ENCODE peak calls at places on chromosomes 16 and 17, in seven cellular contexts. B is lower leg skin, D is AG10803, Z is thoracic aorta, M is PC-3, N is fibroblast of mammary gland, U is heart left ventricle. Q is an unnamed sample.
A peak's percentile ranks its signal among the peaks of the same experiment; 100 is the strongest.

GRCh38 chr17:56834380-56835258 is 668 bp downstream of the DGKE start:
- DNase-seq in B (peak; percentile 91), D (peak; percentile 5), Z (no peak), M (peak; percentile 70), N (no peak), U (peak; percentile 58), Q (peak; percentile 11)

GRCh38 chr16:81607006-81607405 is 162.4 kb downstream of the CMIP start:
- DNase-seq in B (peak; percentile 84), D (no peak), Z (no peak), M (no peak), N (no peak), U (no peak), Q (no peak)

GRCh38 chr17:73293480-73293911 is 18.3 kb downstream of the CDC42EP4 start:
- DNase-seq in B (peak; percentile 93), D (peak; percentile 86), Z (peak; percentile 65), M (peak; percentile 97), N (peak; percentile 91), U (peak; percentile 67), Q (peak; percentile 88)

GRCh38 chr17:27572665-27573064 is 58.3 kb upstream of the LGALS9 start:
- DNase-seq in B (no peak), D (peak; percentile 29), Z (no peak), M (no peak), N (no peak), U (no peak), Q (no peak)

GRCh38 chr17:74746376-74746775 is 2.1 kb upstream of the NHERF1 start:
- DNase-seq in B (no peak), D (no peak), Z (no peak), M (no peak), N (no peak), U (no peak), Q (no peak)

GRCh38 chr17:588519-588918 is 126.1 kb downstream of the VPS53 start:
- DNase-seq in B (peak; percentile 8), D (no peak), Z (no peak), M (no peak), N (no peak), U (no peak), Q (no peak)

GRCh38 chr17:57672205-57672632 is 72.9 kb downstream of the CCDC182 start:
- DNase-seq in B (peak; percentile 54), D (peak; percentile 86), Z (no peak), M (no peak), N (peak; percentile 66), U (peak; percentile 9), Q (peak; percentile 70)

GRCh38 chr16:12089492-12090161 is 113.1 kb downstream of the SNX29 start:
- DNase-seq in B (peak; percentile 85), D (peak; percentile 67), Z (peak; percentile 40), M (no peak), N (peak; percentile 71), U (no peak), Q (peak; percentile 70)

GRCh38 chr17:58153046-58153445 is 4.9 kb downstream of the OR4D1 start:
- DNase-seq in B (no peak), D (no peak), Z (no peak), M (no peak), N (no peak), U (peak; percentile 20), Q (no peak)

GRCh38 chr16:3101018-3101840 is 2.1 kb upstream of the ZSCAN10 start:
- DNase-seq in B (no peak), D (peak; percentile 23), Z (no peak), M (peak; percentile 13), N (peak; percentile 39), U (no peak), Q (peak; percentile 33)

GRCh38 chr17:49582055-49582703 is 6.5 kb downstream of the NXPH3 start:
- DNase-seq in B (no peak), D (no peak), Z (no peak), M (no peak), N (no peak), U (no peak), Q (no peak)

GRCh38 chr17:31758646-31759045 is 100.4 kb downstream of the COPRS start:
- DNase-seq in B (no peak), D (peak; percentile 53), Z (no peak), M (no peak), N (peak; percentile 43), U (no peak), Q (no peak)

GRCh38 chr16:58264961-58265479 is 29.8 kb downstream of the PRSS54 start:
- DNase-seq in B (no peak), D (peak; percentile 59), Z (no peak), M (peak; percentile 74), N (peak; percentile 74), U (no peak), Q (peak; percentile 59)

GRCh38 chr17:68491864-68492263 is 20.4 kb upstream of the PRKAR1A start:
- DNase-seq in B (peak; percentile 87), D (no peak), Z (no peak), M (peak; percentile 47), N (peak; percentile 68), U (no peak), Q (no peak)

GRCh38 chr16:69073181-69073669 is 32.2 kb upstream of the HAS3 start:
- DNase-seq in B (no peak), D (peak; percentile 68), Z (no peak), M (peak; percentile 96), N (peak; percentile 93), U (no peak), Q (peak; percentile 94)

GRCh38 chr16:80369559-80369958 is 171.2 kb upstream of the DYNLRB2 start:
- DNase-seq in B (no peak), D (peak; percentile 66), Z (no peak), M (peak; percentile 25), N (peak; percentile 54), U (peak; percentile 32), Q (peak; percentile 58)

GRCh38 chr17:65035704-65036103 is 20.8 kb downstream of the GNA13 start:
- DNase-seq in B (no peak), D (no peak), Z (no peak), M (no peak), N (no peak), U (no peak), Q (no peak)

GRCh38 chr17:2598166-2598565 is 4.7 kb downstream of the PAFAH1B1 start:
- DNase-seq in B (no peak), D (peak; percentile 74), Z (no peak), M (peak; percentile 37), N (peak; percentile 75), U (no peak), Q (peak; percentile 74)

GRCh38 chr16:27771201-27771910 is 221.4 kb downstream of the KATNIP start:
- DNase-seq in B (no peak), D (no peak), Z (no peak), M (no peak), N (no peak), U (no peak), Q (no peak)

GRCh38 chr16:53509906-53510703 is 7.1 kb upstream of the AKTIP start:
- DNase-seq in B (peak; percentile 94), D (peak; percentile 66), Z (peak; percentile 35), M (peak; percentile 74), N (peak; percentile 75), U (peak; percentile 74), Q (peak; percentile 86)

GRCh38 chr16:48609453-48610023 is 442 bp downstream of the N4BP1 start:
- DNase-seq in B (peak; percentile 90), D (peak; percentile 60), Z (no peak), M (no peak), N (peak; percentile 44), U (peak; percentile 66), Q (peak; percentile 51)

GRCh38 chr17:67059372-67059771 is 15.0 kb downstream of the CACNG1 start:
- DNase-seq in B (peak; percentile 18), D (no peak), Z (no peak), M (no peak), N (no peak), U (no peak), Q (no peak)

GRCh38 chr16:10609410-10609774 is 29.0 kb upstream of the EMP2 start:
- DNase-seq in B (no peak), D (peak; percentile 84), Z (no peak), M (peak; percentile 6), N (peak; percentile 82), U (no peak), Q (peak; percentile 83)

GRCh38 chr17:48066192-48066591 is 18.0 kb downstream of the NFE2L1 start:
- DNase-seq in B (no peak), D (no peak), Z (no peak), M (no peak), N (no peak), U (no peak), Q (no peak)

GRCh38 chr16:79613009-79613408 is 12.5 kb upstream of the MAF start:
- DNase-seq in B (no peak), D (peak; percentile 4), Z (no peak), M (no peak), N (peak; percentile 55), U (no peak), Q (no peak)

GRCh38 chr17:200604-200985 is 19.1 kb upstream of the DOC2B start:
- DNase-seq in B (no peak), D (no peak), Z (no peak), M (no peak), N (no peak), U (no peak), Q (no peak)

GRCh38 chr17:79825580-79825921 is 13.7 kb downstream of the CBX4 start:
- DNase-seq in B (no peak), D (no peak), Z (no peak), M (no peak), N (no peak), U (no peak), Q (no peak)
- TF ChIP-seq CTCF in B (no peak), D (no peak), Z (no peak), M (no peak), N (no peak), U (no peak), Q (no peak)

GRCh38 chr16:25978227-25978626 is 286.5 kb downstream of the HS3ST4 start:
- DNase-seq in B (no peak), D (no peak), Z (no peak), M (no peak), N (no peak), U (no peak), Q (no peak)
- H3K4me3 ChIP-seq in B (no peak overlapping the region), D (no peak overlapping the region), Z (no peak overlapping the region), M (no peak overlapping the region), N (no peak overlapping the region), U (no peak overlapping the region), Q (no peak overlapping the region)

DNA sequence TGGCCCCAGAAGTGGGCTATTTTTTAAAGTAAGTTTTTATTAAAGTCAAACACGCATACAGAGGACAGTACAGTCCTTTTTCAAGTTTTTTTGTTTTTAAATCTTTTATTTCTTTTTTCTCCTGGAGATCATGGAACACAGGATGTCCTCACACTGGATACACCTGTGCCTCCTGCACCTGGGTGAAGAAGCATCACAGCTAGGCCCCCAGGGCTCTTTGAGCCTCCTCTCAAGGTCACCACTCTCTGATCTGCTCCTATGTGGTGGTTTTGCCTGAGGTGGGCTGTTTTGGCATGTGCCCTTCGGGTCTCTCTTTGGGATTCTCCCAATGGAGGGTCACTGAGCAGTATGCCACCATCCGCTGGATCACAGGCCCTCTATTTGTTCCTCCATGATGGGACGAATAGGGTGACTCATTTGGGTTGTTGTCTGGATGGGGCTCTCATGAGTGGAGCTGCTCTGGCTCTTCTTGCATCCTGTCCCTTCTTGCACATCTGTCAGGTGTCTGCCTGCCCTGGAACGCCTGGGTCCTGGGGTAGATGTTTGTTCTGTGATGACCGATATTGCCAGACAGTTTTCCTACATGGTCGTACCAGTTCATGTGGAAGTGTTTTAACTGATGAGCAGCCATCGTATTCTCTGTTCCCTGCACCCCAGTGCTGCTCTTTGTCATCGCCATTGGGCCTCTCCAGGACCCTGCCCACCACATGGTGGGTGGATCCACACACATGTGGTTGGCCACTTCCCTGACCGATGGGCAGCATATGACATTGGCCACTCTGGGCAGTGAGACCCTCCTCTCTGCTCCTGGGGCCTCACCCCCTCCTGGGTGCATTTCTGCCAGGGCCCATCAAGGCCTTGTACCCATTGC is 55.2 kb upstream of the MED9 start:
- DNase-seq in B (peak; percentile 71), D (no peak), Z (no peak), M (no peak), N (no peak), U (no peak), Q (no peak)
- TF ChIP-seq CTCF in B (no peak), D (no peak), Z (no peak), M (no peak), N (no peak), U (no peak), Q (no peak)

GRCh38 chr17:79792984-79793923 is 3.6 kb downstream of the CBX8 start:
- DNase-seq in B (no peak), D (peak; percentile 96), Z (no peak), M (no peak), N (peak; percentile 49), U (no peak), Q (peak; percentile 60)
- H3K4me3 ChIP-seq in B (no peak overlapping the region), D (peak overlapping the region; percentile 61), Z (peak overlapping the region; percentile 66), M (no peak overlapping the region), N (peak overlapping the region; percentile 39), U (peak overlapping the region; percentile 45), Q (peak overlapping the region; percentile 35)